ENCODE peak calls at places on chromosomes 3 and 15, in four cellular contexts. R is foreskin fibroblast, M is germinal center, P is HFF-Myc. W is an unnamed sample.

GRCh38 chr3:145022447-145022846 is 1050.8 kb downstream of the DIPK2A start:
- DNase-seq in R (no peak), M (no peak), P (no peak), W (no peak)

GRCh38 chr15:48121849-48122248 is 1.1 kb downstream of the SLC24A5 start:
- DNase-seq in R (no peak), M (no peak), P (no peak), W (no peak)

GRCh38 chr15:73956276-73957086 is 30.2 kb downstream of the LOXL1 start:
- DNase-seq in R (peak), M (no peak), P (peak), W (no peak)

GRCh38 chr15:68775671-68776476 is 44.8 kb downstream of the ANP32A start:
- DNase-seq in R (peak), M (no peak), P (no peak), W (peak)

GRCh38 chr3:123618768-123619484 is 34.1 kb upstream of the HACD2 start:
- DNase-seq in R (peak), M (no peak), P (no peak), W (peak)

GRCh38 chr3:133254151-133254550 is 145.7 kb upstream of the BFSP2 start:
- DNase-seq in R (no peak), M (no peak), P (no peak), W (no peak)

GRCh38 chr15:95262866-95263564 is 1031.7 kb downstream of the MCTP2 start:
- DNase-seq in R (peak), M (no peak), P (no peak), W (no peak)

GRCh38 chr15:76061700-76062099 is 1.9 kb downstream of the TMEM266 start:
- DNase-seq in R (no peak), M (no peak), P (no peak), W (no peak)

GRCh38 chr3:107285197-107285596 is 92.0 kb upstream of the CCDC54 start:
- DNase-seq in R (peak), M (no peak), P (no peak), W (no peak)

GRCh38 chr3:8574040-8574669 is 70.4 kb downstream of the SSUH2 start:
- DNase-seq in R (no peak), M (no peak), P (no peak), W (no peak)

GRCh38 chr3:168273917-168274316 is 178.2 kb upstream of the GOLIM4 start:
- DNase-seq in R (no peak), M (no peak), P (no peak), W (no peak)

GRCh38 chr15:49769225-49769624 is 148.4 kb downstream of the DTWD1 start:
- DNase-seq in R (peak), M (no peak), P (peak), W (no peak)